ENCODE peak calls at places on chromosome 5, in ten cellular contexts. D, V, U, G, M, W, R, P, A and S are unnamed samples.

GRCh38 chr5:116733995-116734716 is 159.5 kb upstream of the SEMA6A start:
- DNase-seq in D (no peak), V (no peak), U (no peak), G (no peak), M (no peak), W (no peak), R (no peak), P (no peak), A (no peak), S (peak; percentile 44)

GRCh38 chr5:79236970-79237734 is 1.2 kb downstream of the JMY start:
- DNase-seq in D (no peak), V (peak; percentile 36), U (peak; percentile 61), G (peak; percentile 68), M (peak; percentile 14), W (peak; percentile 66), R (peak; percentile 43), P (peak; percentile 50), A (peak; percentile 72), S (no peak)

GRCh38 chr5:75142566-75143136 is 90.3 kb upstream of the GCNT4 start:
- DNase-seq in D (no peak), V (no peak), U (no peak), G (no peak), M (no peak), W (no peak), R (no peak), P (no peak), A (no peak), S (no peak)

GRCh38 chr5:158754018-158754514 is 345.6 kb downstream of the EBF1 start:
- DNase-seq in D (peak; percentile 12), V (no peak), U (no peak), G (no peak), M (no peak), W (no peak), R (peak; percentile 60), P (peak; percentile 78), A (no peak), S (no peak)

GRCh38 chr5:178305801-178306200 is 73.2 kb upstream of the PHYKPL start:
- DNase-seq in D (no peak), V (no peak), U (no peak), G (no peak), M (no peak), W (no peak), R (no peak), P (no peak), A (peak; percentile 49), S (no peak)

GRCh38 chr5:96901384-96901783 is 25.1 kb downstream of the ERAP2 start:
- DNase-seq in D (no peak), V (peak; percentile 20), U (no peak), G (no peak), M (no peak), W (no peak), R (no peak), P (no peak), A (no peak), S (no peak)

GRCh38 chr5:167678457-167678856 is 613.0 kb upstream of the WWC1 start:
- DNase-seq in D (no peak), V (no peak), U (no peak), G (no peak), M (no peak), W (no peak), R (peak; percentile 25), P (peak; percentile 33), A (no peak), S (no peak)

GRCh38 chr5:65895891-65896290 is 30.5 kb upstream of the ERBIN start:
- DNase-seq in D (no peak), V (no peak), U (no peak), G (no peak), M (no peak), W (no peak), R (no peak), P (no peak), A (no peak), S (no peak)

GRCh38 chr5:135596364-135596763 is 17.6 kb upstream of the CXCL14 start:
- DNase-seq in D (no peak), V (no peak), U (no peak), G (no peak), M (no peak), W (no peak), R (no peak), P (no peak), A (no peak), S (peak; percentile 17)

GRCh38 chr5:96569332-96569731 is 92.8 kb upstream of the CAST start:
- DNase-seq in D (no peak), V (no peak), U (no peak), G (no peak), M (no peak), W (no peak), R (no peak), P (no peak), A (no peak), S (no peak)

GRCh38 chr5:77316871-77317661 is 106.6 kb downstream of the PDE8B start:
- DNase-seq in D (no peak), V (no peak), U (no peak), G (no peak), M (no peak), W (peak; percentile 11), R (peak; percentile 23), P (peak; percentile 54), A (no peak), S (no peak)

GRCh38 chr5:78755822-78756429 is 107.4 kb upstream of the LHFPL2 start:
- DNase-seq in D (no peak), V (no peak), U (no peak), G (no peak), M (no peak), W (peak; percentile 49), R (no peak), P (no peak), A (no peak), S (no peak)

GRCh38 chr5:181246276-181247050 is 2.8 kb upstream of the RACK1 start:
- DNase-seq in D (peak; percentile 23), V (peak; percentile 74), U (peak; percentile 95), G (peak; percentile 95), M (peak; percentile 64), W (peak; percentile 64), R (peak; percentile 89), P (peak; percentile 87), A (peak; percentile 96), S (no peak)

GRCh38 chr5:27682600-27682999 is 644.2 kb upstream of the CDH9 start:
- DNase-seq in D (no peak), V (peak; percentile 9), U (peak; percentile 5), G (no peak), M (no peak), W (peak; percentile 32), R (peak; percentile 35), P (peak; percentile 1), A (no peak), S (no peak)

GRCh38 chr5:168468836-168469235 is 17.4 kb upstream of the RARS1 start:
- DNase-seq in D (no peak), V (no peak), U (no peak), G (no peak), M (no peak), W (no peak), R (peak; percentile 70), P (peak; percentile 63), A (no peak), S (no peak)

GRCh38 chr5:112418412-112419049 is 546 bp downstream of the EPB41L4A start:
- DNase-seq in D (no peak), V (no peak), U (no peak), G (peak; percentile 50), M (no peak), W (no peak), R (peak; percentile 7), P (peak; percentile 13), A (no peak), S (no peak)

GRCh38 chr5:177300236-177300880 is 3.2 kb downstream of the RAB24 start:
- DNase-seq in D (no peak), V (no peak), U (peak; percentile 77), G (peak; percentile 74), M (peak; percentile 56), W (peak; percentile 61), R (peak; percentile 82), P (peak; percentile 67), A (peak; percentile 76), S (no peak)
- TF ChIP-seq CTCF in D (peak; percentile 15), V (no peak), U (peak; percentile 10), G (no peak), M (no peak), W (peak; percentile 7), R (no peak), P (peak; percentile 21), A (no peak), S (peak; percentile 30)

GRCh38 chr5:172114875-172115422 is 73.1 kb downstream of the STK10 start:
- DNase-seq in D (no peak), V (no peak), U (no peak), G (peak; percentile 62), M (peak; percentile 45), W (no peak), R (no peak), P (no peak), A (no peak), S (no peak)
- H3K4me3 ChIP-seq in D (no peak overlapping the region), V (no peak overlapping the region), U (no peak overlapping the region), G (no peak overlapping the region), M (peak overlapping the region; percentile 13), W (no peak overlapping the region), R (no peak overlapping the region), P (no peak overlapping the region), A (no peak overlapping the region), S (no peak overlapping the region)

GRCh38 chr5:16350816-16351215 is 114.8 kb downstream of the ZNF622 start:
- DNase-seq in D (no peak), V (no peak), U (no peak), G (no peak), M (no peak), W (no peak), R (no peak), P (no peak), A (no peak), S (no peak)

GRCh38 chr5:16346380-16346779 is 119.2 kb downstream of the ZNF622 start:
- DNase-seq in D (no peak), V (no peak), U (no peak), G (no peak), M (no peak), W (no peak), R (no peak), P (no peak), A (no peak), S (no peak)

DNA sequence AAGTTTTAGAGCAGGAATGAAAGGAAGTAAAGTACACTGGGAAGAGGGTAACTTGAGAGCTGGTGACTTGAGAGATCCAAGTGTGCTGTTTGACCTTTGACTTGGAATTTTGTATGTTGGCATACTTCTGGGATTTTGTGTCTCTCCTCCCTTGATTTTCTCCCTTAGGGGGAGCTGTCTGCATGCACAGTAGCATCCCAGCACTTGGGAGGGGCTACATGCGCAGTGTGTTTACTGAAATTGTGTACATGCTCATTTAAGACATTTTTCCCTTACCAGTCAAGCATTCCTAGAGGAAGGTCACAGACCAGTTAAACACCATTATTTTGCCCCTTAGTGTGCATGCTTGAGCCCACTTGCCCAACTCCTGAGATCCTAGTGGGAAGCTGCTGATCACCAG is 120.1 kb downstream of the ZNF622 start:
- DNase-seq in D (no peak), V (no peak), U (no peak), G (no peak), M (no peak), W (peak; percentile 17), R (no peak), P (peak; percentile 1), A (no peak), S (no peak)
- TF ChIP-seq CTCF in D (no peak), V (peak; percentile 26), U (no peak), G (no peak), M (no peak), W (peak; percentile 7), R (no peak), P (no peak), A (no peak), S (peak; percentile 4)

GRCh38 chr5:14222182-14222581 is 79.0 kb downstream of the TRIO start:
- DNase-seq in D (no peak), V (no peak), U (no peak), G (no peak), M (no peak), W (no peak), R (no peak), P (no peak), A (no peak), S (no peak)
- H3K4me3 ChIP-seq in D (no peak overlapping the region), V (no peak overlapping the region), U (no peak overlapping the region), G (no peak overlapping the region), M (no peak overlapping the region), W (no peak overlapping the region), R (no peak overlapping the region), P (no peak overlapping the region), A (no peak overlapping the region), S (no peak overlapping the region)